ENCODE peak calls at places on chromosomes 6 and 20, in seven cellular contexts. L is ACHN; C is fibroblast of the aortic adventitia; S is activated CD4-positive, alpha-beta T cell treated with anti-CD3 and anti-CD28 coated beads, Interleukin-2, amount 50 U/mL, for 1 hour; K is brain pericyte; H is aorta; F is activated T-cell treated with anti-CD3 and anti-CD28 coated beads, Interleukin-2, amount 50 U/mL, for 48 hours. I is an unnamed sample.

GRCh38 chr6:97870273-97870672 is 587.3 kb upstream of the MMS22L start:
- DNase-seq in K (no peak), C (no peak), S (no peak), L (no peak), F (no peak), H (no peak), I (no peak)

GRCh38 chr6:154298297-154298696 is 58.3 kb downstream of the IPCEF1 start:
- DNase-seq in F (no peak), L (no peak), C (peak), H (no peak), S (no peak), K (no peak), I (no peak)

GRCh38 chr6:36908758-36909157 is 23.0 kb downstream of the C6orf89 start:
- DNase-seq in F (no peak), K (no peak), C (peak), H (no peak), S (no peak), L (no peak), I (no peak)

GRCh38 chr6:55822815-55823214 is 52.6 kb downstream of the BMP5 start:
- DNase-seq in C (peak), F (no peak), K (no peak), L (no peak), S (no peak), H (no peak), I (no peak)

GRCh38 chr6:140784573-140784972 is 1348.2 kb upstream of the GJE1 start:
- DNase-seq in F (no peak), L (no peak), H (no peak), C (peak), S (no peak), K (no peak), I (no peak)

GRCh38 chr20:38751360-38751976 is 3.2 kb downstream of the ACTR5 start:
- DNase-seq in H (no peak), F (no peak), C (peak), K (no peak), L (peak), S (no peak), I (no peak)

GRCh38 chr6:100426689-100427338 is 37.9 kb downstream of the SIM1 start:
- DNase-seq in K (no peak), C (no peak), F (no peak), H (no peak), S (no peak), L (no peak), I (no peak)

GRCh38 chr6:112338310-112338709 is 8.8 kb upstream of the RFPL4B start:
- DNase-seq in L (peak), S (no peak), H (peak), F (no peak), C (peak), K (no peak), I (no peak)

GRCh38 chr6:128350416-128351254 is 169.8 kb downstream of the PTPRK start:
- DNase-seq in H (no peak), S (no peak), L (peak), F (no peak), K (no peak), C (peak), I (no peak)

GRCh38 chr20:7601431-7601830 is 338.8 kb downstream of the HAO1 start:
- DNase-seq in F (no peak), L (no peak), K (no peak), S (no peak), C (no peak), H (no peak), I (no peak)

GRCh38 chr20:44810391-44811149 is at the start of gene RIMS4:
- DNase-seq in F (no peak), H (no peak), L (peak), K (no peak), C (no peak), S (no peak), I (peak)

GRCh38 chr6:37785002-37785687 is 34.4 kb upstream of the ZFAND3 start:
- DNase-seq in S (no peak), L (no peak), K (no peak), F (no peak), C (no peak), H (no peak), I (no peak)

GRCh38 chr6:52304917-52305316 is 20.4 kb upstream of the MCM3 start:
- DNase-seq in L (no peak), H (no peak), C (peak), K (no peak), F (no peak), S (no peak), I (no peak)

GRCh38 chr20:8974009-8974708 is 94.7 kb upstream of the PLCB4 start:
- DNase-seq in L (no peak), C (no peak), S (no peak), K (no peak), F (no peak), H (no peak), I (no peak)

GRCh38 chr20:58102252-58102651 is 126.2 kb downstream of the ANKRD60 start:
- DNase-seq in S (no peak), C (no peak), H (no peak), K (no peak), L (no peak), F (no peak), I (no peak)

GRCh38 chr20:25254986-25255680 is 7.2 kb downstream of the PYGB start:
- DNase-seq in K (no peak), F (no peak), S (no peak), H (peak), L (peak), C (no peak), I (no peak)

GRCh38 chr20:63347950-63348827 is 13.0 kb downstream of the CHRNA4 start:
- DNase-seq in F (no peak), K (no peak), S (no peak), H (no peak), C (no peak), L (no peak), I (no peak)

GRCh38 chr6:163260911-163261310 is 153.6 kb upstream of the QKI start:
- DNase-seq in K (no peak), S (no peak), C (no peak), F (no peak), H (no peak), L (no peak), I (no peak)

GRCh38 chr6:99467509-99468106 is 42.5 kb upstream of the PNISR start:
- DNase-seq in C (peak), F (no peak), L (peak), K (no peak), H (no peak), S (no peak), I (no peak)

GRCh38 chr6:64280569-64280968 is 645.0 kb downstream of the PHF3 start:
- DNase-seq in K (no peak), L (peak), C (peak), F (no peak), S (no peak), H (no peak), I (peak)

GRCh38 chr20:5195655-5196054 is 68.8 kb downstream of the CDS2 start:
- DNase-seq in F (no peak), L (no peak), H (no peak), K (no peak), S (no peak), C (peak), I (no peak)

GRCh38 chr20:22652685-22653568 is 68.6 kb upstream of the FOXA2 start:
- DNase-seq in F (no peak), L (no peak), C (no peak), H (no peak), K (no peak), S (no peak), I (peak)

I was measured in WTC11.